ENCODE peak calls at places on chromosomes 1 and 21, in four cellular contexts. F, E, X and Q are unnamed samples. For H3K4me1, the result is how much of the 10 kb centered on the place peaks cover.

GRCh38 chr1:172460901-172461315 is 17.0 kb upstream of the PIGC start:
- DNase-seq in E (no peak), X (peak), F (no peak), Q (no peak)

GRCh38 chr1:91891486-91891885 is 5.5 kb upstream of the TGFBR3 start:
- DNase-seq in E (no peak), X (peak), F (no peak), Q (no peak)

GRCh38 chr1:221987860-221988520 is 246.1 kb upstream of the DUSP10 start:
- DNase-seq in F (no peak), E (peak), X (peak), Q (no peak)

GRCh38 chr21:22763442-22763841 is 1765.2 kb downstream of the NCAM2 start:
- DNase-seq in X (no peak), E (no peak), F (no peak), Q (no peak)

GRCh38 chr1:11168731-11169130 is 20.4 kb upstream of the ANGPTL7 start:
- DNase-seq in E (no peak), X (no peak), F (no peak), Q (no peak)

GRCh38 chr1:80779278-80779677 is 1021.5 kb upstream of the ADGRL2 start:
- DNase-seq in X (no peak), F (no peak), E (no peak), Q (no peak)

GRCh38 chr1:44346184-44346583 is 8.9 kb downstream of the ERI3 start:
- DNase-seq in E (no peak), X (no peak), F (no peak), Q (no peak)

GRCh38 chr1:119115301-119115700 is 25.2 kb downstream of the WARS2 start:
- DNase-seq in X (no peak), F (no peak), E (no peak), Q (no peak)

GRCh38 chr1:62905309-62905708 is 121.4 kb downstream of the ATG4C start:
- DNase-seq in E (no peak), X (no peak), F (no peak), Q (no peak)

GRCh38 chr21:39188521-39189139 is 5.4 kb upstream of the PSMG1 start:
- DNase-seq in E (no peak), X (no peak), F (no peak), Q (no peak)

GRCh38 chr1:154352245-154352580 is 26.9 kb downstream of the ATP8B2 start:
- DNase-seq in E (no peak), F (no peak), X (peak), Q (no peak)

GRCh38 chr1:222924140-222924706 is 109.4 kb downstream of the DISP1 start:
- DNase-seq in E (no peak), F (no peak), X (no peak), Q (no peak)

GRCh38 chr1:39738622-39739366 is at the start of gene PPIE:
- DNase-seq in F (peak), X (peak), E (peak), Q (peak)

GRCh38 chr1:234858722-234859121 is 248.7 kb upstream of the IRF2BP2 start:
- DNase-seq in F (no peak), E (no peak), X (no peak), Q (no peak)

GRCh38 chr1:44676484-44677200 is 2.1 kb downstream of the ARMH1 start:
- DNase-seq in F (peak), X (no peak), E (no peak), Q (no peak)

GRCh38 chr1:19533626-19534025 is 48.3 kb upstream of the CAPZB start:
- DNase-seq in X (no peak), E (no peak), F (no peak), Q (no peak)

GRCh38 chr1:228362884-228363450 is 43.7 kb downstream of the TRIM11 start:
- DNase-seq in E (no peak), X (no peak), F (no peak), Q (no peak)

GRCh38 chr1:46735708-46736324 is 16.9 kb upstream of the EFCAB14 start:
- DNase-seq in E (no peak), F (peak), X (peak), Q (peak)

GRCh38 chr1:167090289-167090942 is at the start of gene GPA33:
- DNase-seq in F (peak), E (no peak), X (no peak), Q (no peak)

GRCh38 chr1:168991667-168992475 is 114.6 kb upstream of the ATP1B1 start:
- DNase-seq in X (no peak), F (no peak), E (no peak), Q (no peak)

GRCh38 chr1:110243581-110243980 is 33.5 kb downstream of the KCNC4 start:
- DNase-seq in E (no peak), X (no peak), F (no peak), Q (no peak)

GRCh38 chr1:78318011-78318410 is 172.8 kb upstream of the PTGFR start:
- DNase-seq in X (no peak), F (no peak), E (no peak), Q (no peak)

GRCh38 chr1:192700834-192701271 is 64.9 kb downstream of the RGS13 start:
- DNase-seq in E (peak), F (no peak), X (peak), Q (no peak)

GRCh38 chr1:43956234-43956633 is 9.5 kb downstream of the IPO13 start:
- DNase-seq in E (no peak), F (no peak), X (no peak), Q (no peak)

GRCh38 chr1:227540170-227541098 is 22.9 kb upstream of the ZNF678 start:
- DNase-seq in X (no peak), F (no peak), E (no peak), Q (no peak)

GRCh38 chr1:92536593-92537332 is 50.0 kb upstream of the GFI1 start:
- DNase-seq in X (no peak), F (no peak), E (no peak), Q (no peak)

GRCh38 chr1:157043685-157044084 is 1.9 kb downstream of the ARHGEF11 start:
- DNase-seq in F (no peak), X (no peak), E (no peak), Q (no peak)
- H3K27ac ChIP-seq in F (no peak), X (no peak), E (peak), Q (no peak)

DNA sequence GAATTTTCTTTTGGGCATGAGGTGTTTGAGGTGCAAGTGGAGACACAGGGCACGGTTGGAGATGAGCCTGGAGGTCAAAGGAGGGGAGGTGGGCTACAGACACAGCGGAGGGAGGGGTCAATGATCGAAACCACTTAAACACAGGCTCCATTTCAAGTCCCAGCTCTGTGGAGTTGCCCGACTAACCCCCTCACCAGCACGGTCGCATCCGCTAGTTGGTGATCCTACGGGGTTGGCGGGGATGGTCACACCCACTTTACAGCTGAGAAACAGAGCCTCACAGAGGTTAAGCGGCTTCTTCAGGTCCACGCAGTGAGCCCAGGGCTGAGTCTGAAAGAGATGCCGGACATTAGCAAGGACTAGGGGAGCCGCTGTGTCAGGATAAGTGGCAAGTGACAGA is 60.1 kb upstream of the RUNX3 start:
- DNase-seq in X (no peak), E (no peak), F (no peak), Q (no peak)
- H3K4me1 ChIP-seq in X (under half), E (under half), F (under half), Q (under half)

GRCh38 chr1:17572264-17572985 is 32.9 kb downstream of the ARHGEF10L start:
- DNase-seq in F (no peak), E (no peak), X (no peak), Q (no peak)
- TF ChIP-seq CTCF in F (no peak), E (no peak), X (no peak), Q (no peak)

GRCh38 chr1:94961994-94962744 is 35.3 kb upstream of the CNN3 start:
- DNase-seq in X (no peak), F (no peak), E (no peak), Q (no peak)
- H3K27ac ChIP-seq in X (no peak), F (peak), E (peak), Q (peak)

GRCh38 chr1:32539584-32540571 is 651 bp downstream of the ZBTB8A start:
- DNase-seq in F (peak), E (peak), X (peak), Q (peak)

GRCh38 chr1:32538887-32539583 is at the start of gene ZBTB8A:
- DNase-seq in E (peak), F (peak), X (peak), Q (peak)

GRCh38 chr1:32541064-32541566 is 1.9 kb downstream of the ZBTB8A start:
- DNase-seq in E (no peak), X (no peak), F (no peak), Q (no peak)

GRCh38 chr1:32536764-32537163 is 2.5 kb upstream of the ZBTB8A start:
- DNase-seq in F (no peak), E (no peak), X (no peak), Q (no peak)

DNA sequence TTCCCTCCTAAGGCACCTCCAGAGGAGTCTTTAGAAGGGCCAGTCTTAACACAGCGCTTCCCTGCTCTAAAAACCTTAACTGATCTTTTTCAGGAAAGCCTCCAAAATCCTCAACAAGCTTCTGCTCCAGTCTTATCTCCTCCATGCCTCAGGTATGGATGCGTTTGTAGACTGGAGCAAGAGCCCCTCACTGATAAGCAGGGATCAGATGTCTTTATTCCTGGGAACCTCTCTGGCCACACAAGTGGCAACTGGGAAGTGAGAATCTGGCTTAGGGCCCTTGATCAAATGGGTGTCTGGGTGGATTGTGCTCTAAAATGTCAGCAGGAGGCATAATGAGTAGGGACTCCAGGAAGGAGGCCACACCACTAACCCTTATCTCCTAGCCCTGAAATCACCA is 1.4 kb downstream of the ZBTB8A start:
- DNase-seq in E (no peak), F (no peak), X (no peak), Q (no peak)
- H3K4me1 ChIP-seq in E (under half), F (under half), X (under half), Q (under half)

DNA sequence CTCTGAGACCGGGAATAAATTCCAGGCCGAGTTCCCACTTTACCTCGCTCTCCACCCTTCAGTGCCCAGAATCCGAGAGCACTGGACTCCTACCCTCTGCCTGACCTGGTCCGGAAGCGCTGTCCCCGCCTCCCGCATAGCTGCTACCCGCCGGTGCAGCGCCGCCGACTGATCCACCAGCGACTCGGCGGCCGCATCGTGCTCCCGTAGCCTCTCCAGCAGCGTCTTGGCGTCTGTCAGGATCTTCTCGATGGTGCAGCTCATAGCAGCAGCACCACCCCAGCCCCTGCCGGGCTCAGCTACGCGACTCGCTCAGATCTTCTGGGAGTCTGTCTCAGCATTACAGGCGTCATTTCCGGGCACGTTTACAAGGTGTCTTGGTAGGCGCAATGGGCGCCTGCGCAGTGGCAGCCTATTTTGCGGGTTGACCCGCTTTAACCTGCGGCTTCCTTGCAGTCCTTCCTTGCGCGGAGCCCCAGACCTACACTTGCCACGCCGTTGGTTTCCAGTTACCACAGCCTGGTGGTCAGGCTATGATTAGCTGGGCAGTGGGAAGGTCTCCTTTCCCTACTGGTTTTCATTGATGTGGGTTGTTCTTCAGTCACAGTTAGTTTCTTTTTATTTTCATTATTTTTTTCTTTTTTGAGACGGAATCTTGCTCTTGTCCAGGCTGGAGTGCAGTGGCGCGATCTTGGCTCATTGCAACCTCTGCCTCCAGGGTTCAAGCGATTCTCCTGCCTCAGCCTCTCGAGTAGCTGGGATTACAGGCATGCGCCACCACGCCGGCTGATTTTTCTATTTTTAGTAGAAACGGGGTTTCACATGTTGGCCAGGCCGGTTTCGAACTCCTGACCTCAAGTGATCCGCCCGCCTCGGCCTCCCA is at the start of gene SIKE1:
- DNase-seq in F (peak), X (peak), E (peak), Q (peak)
- TF ChIP-seq CTCF in F (no peak), X (no peak), E (no peak), Q (no peak)

GRCh38 chr1:27031235-27032118 is 18.8 kb upstream of the TENT5B start:
- DNase-seq in F (peak), E (no peak), X (peak), Q (peak)
- H3K27ac ChIP-seq in F (peak), E (peak), X (peak), Q (peak)

GRCh38 chr1:185627136-185627535 is 107.1 kb upstream of the HMCN1 start:
- DNase-seq in F (no peak), E (no peak), X (no peak), Q (no peak)
- H3K4me1 ChIP-seq in F (under half), E (under half), X (under half), Q (under half)

GRCh38 chr1:96840396-96840795 is 118.8 kb downstream of the PTBP2 start:
- DNase-seq in F (no peak), X (no peak), E (no peak), Q (no peak)

GRCh38 chr1:96842215-96842614 is 120.6 kb downstream of the PTBP2 start:
- DNase-seq in F (no peak), E (no peak), X (no peak), Q (no peak)

GRCh38 chr1:96843601-96844000 is 122.0 kb downstream of the PTBP2 start:
- DNase-seq in E (no peak), F (no peak), X (no peak), Q (no peak)

GRCh38 chr1:96843196-96843595 is 121.6 kb downstream of the PTBP2 start:
- DNase-seq in F (no peak), X (no peak), E (no peak), Q (no peak)

GRCh38 chr1:96845464-96845863 is 123.9 kb downstream of the PTBP2 start:
- DNase-seq in E (peak), F (peak), X (peak), Q (peak)
- TF ChIP-seq CTCF in E (peak), F (peak), X (peak), Q (peak)